ENCODE peak calls at places on chromosomes 2 and 18, in four cellular contexts. T, K, W and Q are unnamed samples. For H3K4me1, the result is how much of the 10 kb centered on the place peaks cover.

GRCh38 chr2:178579006-178579405 is 98.7 kb downstream of the PLEKHA3 start:
- DNase-seq in T (no peak), W (no peak), K (no peak), Q (no peak)

GRCh38 chr2:101843471-101843870 is 146.0 kb downstream of the MAP4K4 start:
- DNase-seq in T (no peak), K (no peak), W (no peak), Q (no peak)

GRCh38 chr2:228674155-228674554 is 492.7 kb upstream of the SPHKAP start:
- DNase-seq in K (no peak), T (no peak), W (no peak), Q (no peak)

GRCh38 chr18:76451475-76452331 is 43.3 kb downstream of the ZNF516 start:
- DNase-seq in T (no peak), K (peak), W (peak), Q (peak)

GRCh38 chr2:231308631-231309414 is 86.7 kb upstream of the B3GNT7 start:
- DNase-seq in T (no peak), W (no peak), K (no peak), Q (no peak)

GRCh38 chr2:219429958-219430586 is 4.6 kb upstream of the SPEG start:
- DNase-seq in T (no peak), K (no peak), W (no peak), Q (peak)

GRCh38 chr18:58785171-58785805 is 79.4 kb upstream of the ZNF532 start:
- DNase-seq in W (no peak), K (no peak), T (peak), Q (no peak)

GRCh38 chr2:126739093-126739492 is 83.1 kb downstream of the GYPC start:
- DNase-seq in T (no peak), W (no peak), K (no peak), Q (no peak)

GRCh38 chr18:58190842-58191530 is 147.0 kb downstream of the NEDD4L start:
- DNase-seq in K (no peak), T (no peak), W (peak), Q (no peak)

GRCh38 chr2:101063753-101064502 is 61.8 kb downstream of the RPL31 start:
- DNase-seq in W (no peak), T (no peak), K (no peak), Q (peak)

GRCh38 chr2:128435576-128436497 is 117.2 kb upstream of the HS6ST1 start:
- DNase-seq in K (no peak), T (peak), W (peak), Q (peak)

GRCh38 chr2:84223191-84223590 is 235.9 kb downstream of the SUCLG1 start:
- DNase-seq in W (no peak), T (no peak), K (no peak), Q (no peak)

GRCh38 chr2:38178556-38179419 is 102.8 kb upstream of the CYP1B1 start:
- DNase-seq in T (peak), W (peak), K (no peak), Q (peak)

GRCh38 chr2:38184964-38185603 is 109.1 kb upstream of the CYP1B1 start:
- DNase-seq in K (no peak), W (no peak), T (no peak), Q (no peak)

GRCh38 chr2:38181802-38182517 is 106.0 kb upstream of the CYP1B1 start:
- DNase-seq in K (no peak), T (peak), W (no peak), Q (no peak)

GRCh38 chr2:38180754-38181153 is 104.8 kb upstream of the CYP1B1 start:
- DNase-seq in T (no peak), W (no peak), K (no peak), Q (no peak)

DNA sequence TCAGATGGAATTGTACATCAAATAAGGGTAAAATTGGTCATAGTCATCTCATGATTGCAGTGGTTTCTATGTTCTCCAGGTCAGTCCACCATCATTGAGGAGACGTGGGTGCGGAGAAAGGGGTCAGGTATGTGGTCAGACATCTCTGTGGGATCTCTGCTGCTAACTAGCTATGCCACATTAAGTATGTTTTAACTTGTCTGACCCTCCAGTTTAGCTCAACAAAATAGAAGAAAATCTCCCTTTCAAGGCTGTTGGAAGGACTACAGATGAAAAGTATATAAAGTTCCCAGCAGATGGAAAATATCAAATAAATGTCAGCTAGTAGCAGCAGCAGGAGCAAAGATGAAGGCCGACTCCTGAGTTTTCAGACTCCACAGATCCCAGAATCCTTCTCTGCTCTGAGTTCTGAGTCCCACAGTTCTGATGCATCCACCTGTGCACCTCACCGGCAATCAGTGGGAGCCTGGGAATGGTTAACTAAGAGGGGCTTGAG is 106.6 kb upstream of the CYP1B1 start:
- DNase-seq in K (no peak), T (peak), W (no peak), Q (no peak)
- H3K27ac ChIP-seq in K (no peak), T (peak), W (no peak), Q (no peak)

GRCh38 chr18:25284861-25285574 is 66.9 kb downstream of the ZNF521 start:
- DNase-seq in K (peak), W (no peak), T (peak), Q (no peak)

GRCh38 chr18:25282922-25283703 is 68.9 kb downstream of the ZNF521 start:
- DNase-seq in K (peak), W (no peak), T (no peak), Q (no peak)

GRCh38 chr18:25282282-25282681 is 69.7 kb downstream of the ZNF521 start:
- DNase-seq in T (peak), W (no peak), K (peak), Q (no peak)

GRCh38 chr18:25283769-25284168 is 68.2 kb downstream of the ZNF521 start:
- DNase-seq in K (no peak), W (no peak), T (no peak), Q (no peak)

GRCh38 chr18:25284278-25284677 is 67.7 kb downstream of the ZNF521 start:
- DNase-seq in K (no peak), W (no peak), T (no peak), Q (no peak)
- H3K4me3 ChIP-seq in K (peak), W (no peak), T (peak), Q (no peak)

DNA sequence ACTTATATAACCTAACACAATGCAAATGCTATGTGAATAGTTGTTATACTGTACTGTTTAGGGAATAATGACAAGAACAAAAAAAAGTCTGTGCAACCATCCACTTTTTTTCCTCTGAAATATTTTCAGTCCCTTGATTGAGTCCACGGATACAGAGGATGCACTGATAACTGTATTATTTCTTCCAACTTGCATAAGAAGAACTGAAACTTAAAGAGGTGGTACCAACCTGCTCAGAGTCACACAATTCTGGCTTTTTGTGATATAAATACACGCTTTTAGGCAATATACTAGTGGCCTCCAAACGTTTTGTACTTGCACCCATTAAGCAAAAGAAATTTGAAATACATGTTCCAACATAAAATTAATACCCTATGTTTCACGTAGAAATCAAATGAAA is 1.3 kb downstream of the SMC6 start:
- DNase-seq in T (no peak), W (no peak), K (no peak), Q (no peak)
- H3K4me1 ChIP-seq in T (under half), W (under half), K (under half), Q (under half)

GRCh38 chr18:36406805-36407204 is 109.3 kb downstream of the FHOD3 start:
- DNase-seq in T (no peak), W (no peak), K (no peak), Q (no peak)

GRCh38 chr18:36402765-36403396 is 105.4 kb downstream of the FHOD3 start:
- DNase-seq in K (no peak), T (no peak), W (peak), Q (peak)

GRCh38 chr18:36401462-36401861 is 103.9 kb downstream of the FHOD3 start:
- DNase-seq in W (no peak), K (no peak), T (no peak), Q (no peak)

GRCh38 chr18:36405611-36406010 is 108.1 kb downstream of the FHOD3 start:
- DNase-seq in K (no peak), T (no peak), W (no peak), Q (no peak)

GRCh38 chr18:36403896-36404824 is 106.6 kb downstream of the FHOD3 start:
- DNase-seq in W (no peak), T (no peak), K (no peak), Q (no peak)
- H3K27ac ChIP-seq in W (no peak), T (no peak), K (no peak), Q (peak)

GRCh38 chr2:25077792-25078170 is 35.9 kb downstream of the EFR3B start:
- DNase-seq in K (no peak), W (no peak), T (no peak), Q (no peak)
- H3K4me3 ChIP-seq in K (no peak), W (no peak), T (no peak), Q (peak)

DNA sequence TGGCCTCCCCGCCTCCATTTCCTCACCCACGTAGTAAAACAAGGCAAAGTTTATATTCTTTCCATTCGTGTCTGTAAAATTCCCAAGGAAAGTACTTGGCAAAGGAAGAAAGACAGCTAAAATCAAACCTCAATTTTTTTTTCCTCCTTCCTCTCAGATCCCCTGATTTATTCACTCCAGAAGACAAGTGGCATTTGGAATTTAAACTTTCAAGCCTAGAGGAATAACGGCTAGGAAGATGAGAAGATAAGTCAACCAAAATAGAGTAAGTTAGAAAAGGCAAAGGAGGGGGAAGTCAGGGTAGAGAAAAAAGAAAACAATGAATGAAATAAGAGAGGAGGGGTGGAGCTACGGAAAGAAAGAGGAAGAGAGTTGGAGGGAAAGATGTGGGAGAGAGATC is 198.9 kb upstream of the PIK3C3 start:
- DNase-seq in W (no peak), K (no peak), T (no peak), Q (no peak)
- H3K4me1 ChIP-seq in W (under half), K (under half), T (under half), Q (under half)

DNA sequence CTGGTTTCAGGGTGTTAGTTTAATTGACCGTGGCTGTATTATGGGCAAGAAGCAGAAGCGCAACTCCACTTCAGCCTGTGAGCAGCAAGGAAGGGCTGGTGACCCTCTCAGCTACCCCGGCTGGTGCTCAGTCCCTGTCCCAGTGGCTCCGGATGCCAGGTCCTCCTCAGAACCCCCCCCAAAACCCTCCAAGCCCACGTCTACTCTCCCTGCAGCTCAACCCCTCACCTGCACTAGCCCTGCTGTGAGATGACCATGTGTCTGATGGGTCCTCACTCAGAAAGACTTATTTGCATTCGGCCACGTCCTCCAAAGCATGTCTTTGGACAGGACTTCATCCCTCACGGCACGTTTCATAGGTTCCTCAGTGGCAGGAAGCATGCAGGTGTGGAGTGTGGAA is 119.7 kb upstream of the ALKAL2 start:
- DNase-seq in T (no peak), W (no peak), K (no peak), Q (no peak)
- H3K27ac ChIP-seq in T (no peak), W (no peak), K (no peak), Q (no peak)

GRCh38 chr2:24461685-24462084 is 29.4 kb upstream of the NCOA1 start:
- DNase-seq in K (peak), W (no peak), T (no peak), Q (no peak)
- H3K4me3 ChIP-seq in K (no peak), W (no peak), T (no peak), Q (no peak)

DNA sequence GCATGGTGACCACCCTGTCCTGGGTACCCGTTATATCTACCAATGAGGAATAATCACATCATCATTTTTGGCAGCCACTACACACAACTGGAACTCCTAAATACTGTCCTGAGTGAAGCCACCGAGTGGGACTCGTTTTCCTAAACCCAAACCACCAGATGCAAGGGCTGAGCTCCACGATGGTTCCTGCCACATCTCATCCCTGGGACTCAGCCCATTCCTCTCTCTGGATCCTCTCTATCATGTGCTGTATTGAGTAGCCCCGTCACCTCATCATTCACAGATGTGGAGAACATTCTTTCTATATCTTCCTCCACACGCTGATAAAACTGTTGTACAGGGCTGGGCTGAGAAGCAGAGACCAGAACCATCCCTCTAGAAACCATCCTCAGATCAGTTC is 79.4 kb upstream of the SMAD7 start:
- DNase-seq in W (peak), T (no peak), K (no peak), Q (no peak)
- H3K4me1 ChIP-seq in W (under half), T (under half), K (under half), Q (under half)